ENCODE peak calls at places on chromosomes 6 and 20, in five cellular contexts. One of them, this sample, is unnamed. For H3K4me1, the result is how much of the 10 kb centered on the place peaks cover.

GRCh38 chr20:21529863-21530262 is 16.0 kb upstream of the NKX2-2 start:
- DNase-seq in colonic mucosa: no peak
- DNase-seq in HCT116: peak
- DNase-seq in naive thymus-derived CD4-positive, alpha-beta T cell: no peak
- DNase-seq in body of pancreas: no peak
- DNase-seq in this sample: no peak

GRCh38 chr6:79586548-79586947 is 44.6 kb upstream of the SH3BGRL2 start:
- DNase-seq in colonic mucosa: no peak
- DNase-seq in HCT116: peak
- DNase-seq in naive thymus-derived CD4-positive, alpha-beta T cell: no peak
- DNase-seq in body of pancreas: no peak
- DNase-seq in this sample: no peak

GRCh38 chr20:58349586-58349985 is 39.4 kb upstream of the VAPB start:
- DNase-seq in colonic mucosa: no peak
- DNase-seq in HCT116: no peak
- DNase-seq in naive thymus-derived CD4-positive, alpha-beta T cell: no peak
- DNase-seq in body of pancreas: no peak
- DNase-seq in this sample: no peak

GRCh38 chr6:43809417-43810305 is 39.6 kb downstream of the VEGFA start:
- DNase-seq in colonic mucosa: peak
- DNase-seq in HCT116: no peak
- DNase-seq in naive thymus-derived CD4-positive, alpha-beta T cell: no peak
- DNase-seq in body of pancreas: no peak
- DNase-seq in this sample: no peak

GRCh38 chr6:1667012-1667804 is 57.5 kb downstream of the FOXC1 start:
- DNase-seq in colonic mucosa: no peak
- DNase-seq in HCT116: no peak
- DNase-seq in naive thymus-derived CD4-positive, alpha-beta T cell: no peak
- DNase-seq in body of pancreas: no peak
- DNase-seq in this sample: no peak

GRCh38 chr6:129889580-129889979 is 28.5 kb upstream of the TMEM244 start:
- DNase-seq in colonic mucosa: no peak
- DNase-seq in HCT116: no peak
- DNase-seq in naive thymus-derived CD4-positive, alpha-beta T cell: no peak
- DNase-seq in body of pancreas: no peak
- DNase-seq in this sample: no peak

GRCh38 chr6:105757512-105758200 is 328.5 kb upstream of the PRDM1 start:
- DNase-seq in colonic mucosa: no peak
- DNase-seq in HCT116: no peak
- DNase-seq in naive thymus-derived CD4-positive, alpha-beta T cell: no peak
- DNase-seq in body of pancreas: no peak
- DNase-seq in this sample: no peak

GRCh38 chr20:49361872-49362663 is 84.2 kb upstream of the ZNFX1 start:
- DNase-seq in colonic mucosa: no peak
- DNase-seq in HCT116: no peak
- DNase-seq in naive thymus-derived CD4-positive, alpha-beta T cell: no peak
- DNase-seq in body of pancreas: no peak
- DNase-seq in this sample: no peak

GRCh38 chr20:53934421-53935352 is 135.7 kb downstream of the BCAS1 start:
- DNase-seq in colonic mucosa: no peak
- DNase-seq in HCT116: no peak
- DNase-seq in naive thymus-derived CD4-positive, alpha-beta T cell: no peak
- DNase-seq in body of pancreas: no peak
- DNase-seq in this sample: no peak

GRCh38 chr6:74551896-74552295 is 654.0 kb downstream of the COL12A1 start:
- DNase-seq in colonic mucosa: no peak
- DNase-seq in HCT116: no peak
- DNase-seq in naive thymus-derived CD4-positive, alpha-beta T cell: no peak
- DNase-seq in body of pancreas: no peak
- DNase-seq in this sample: no peak

GRCh38 chr6:38177885-38178583 is 358.5 kb downstream of the ZFAND3 start:
- DNase-seq in colonic mucosa: no peak
- DNase-seq in HCT116: no peak
- DNase-seq in naive thymus-derived CD4-positive, alpha-beta T cell: no peak
- DNase-seq in body of pancreas: no peak
- DNase-seq in this sample: no peak

GRCh38 chr6:16511048-16511660 is 250.1 kb downstream of the ATXN1 start:
- DNase-seq in colonic mucosa: no peak
- DNase-seq in HCT116: no peak
- DNase-seq in naive thymus-derived CD4-positive, alpha-beta T cell: no peak
- DNase-seq in body of pancreas: no peak
- DNase-seq in this sample: no peak

GRCh38 chr20:9298906-9299305 is 215.5 kb upstream of the LAMP5 start:
- DNase-seq in colonic mucosa: no peak
- DNase-seq in HCT116: no peak
- DNase-seq in naive thymus-derived CD4-positive, alpha-beta T cell: no peak
- DNase-seq in body of pancreas: no peak
- DNase-seq in this sample: no peak

GRCh38 chr20:24781061-24781980 is 167.7 kb upstream of the CST7 start:
- DNase-seq in colonic mucosa: no peak
- DNase-seq in HCT116: no peak
- DNase-seq in naive thymus-derived CD4-positive, alpha-beta T cell: no peak
- DNase-seq in body of pancreas: peak
- DNase-seq in this sample: no peak

GRCh38 chr6:85364354-85364753 is 85.5 kb upstream of the NT5E start:
- DNase-seq in colonic mucosa: no peak
- DNase-seq in HCT116: peak
- DNase-seq in naive thymus-derived CD4-positive, alpha-beta T cell: no peak
- DNase-seq in body of pancreas: no peak
- DNase-seq in this sample: no peak

GRCh38 chr6:161226005-161226964 is 47.6 kb downstream of the AGPAT4 start:
- DNase-seq in colonic mucosa: no peak
- DNase-seq in HCT116: no peak
- DNase-seq in naive thymus-derived CD4-positive, alpha-beta T cell: no peak
- DNase-seq in body of pancreas: no peak
- DNase-seq in this sample: no peak

GRCh38 chr6:43972915-43973304 is 154.3 kb downstream of the MRPL14 start:
- DNase-seq in colonic mucosa: peak
- DNase-seq in HCT116: no peak
- DNase-seq in naive thymus-derived CD4-positive, alpha-beta T cell: no peak
- DNase-seq in body of pancreas: peak
- DNase-seq in this sample: no peak

GRCh38 chr6:2514965-2515543 is 235.7 kb downstream of the MYLK4 start:
- DNase-seq in colonic mucosa: peak
- DNase-seq in HCT116: no peak
- DNase-seq in naive thymus-derived CD4-positive, alpha-beta T cell: no peak
- DNase-seq in body of pancreas: no peak
- DNase-seq in this sample: no peak

GRCh38 chr6:3458706-3459421 is 2.0 kb upstream of the SLC22A23 start:
- DNase-seq in colonic mucosa: no peak
- DNase-seq in HCT116: no peak
- DNase-seq in naive thymus-derived CD4-positive, alpha-beta T cell: no peak
- DNase-seq in body of pancreas: no peak
- DNase-seq in this sample: no peak

GRCh38 chr20:63626424-63627128 is at the start of gene GMEB2:
- DNase-seq in colonic mucosa: peak
- DNase-seq in HCT116: peak
- DNase-seq in naive thymus-derived CD4-positive, alpha-beta T cell: peak
- DNase-seq in body of pancreas: peak
- DNase-seq in this sample: no peak

GRCh38 chr20:14295238-14295637 is 42.2 kb downstream of the FLRT3 start:
- DNase-seq in colonic mucosa: no peak
- DNase-seq in HCT116: no peak
- DNase-seq in naive thymus-derived CD4-positive, alpha-beta T cell: no peak
- DNase-seq in body of pancreas: no peak
- DNase-seq in this sample: no peak

GRCh38 chr20:10093087-10093591 is 58.4 kb downstream of the ANKEF1 start:
- DNase-seq in colonic mucosa: no peak
- DNase-seq in HCT116: no peak
- DNase-seq in naive thymus-derived CD4-positive, alpha-beta T cell: no peak
- DNase-seq in body of pancreas: no peak
- DNase-seq in this sample: no peak

GRCh38 chr6:151216812-151217211 is 23.0 kb upstream of the AKAP12 start:
- DNase-seq in colonic mucosa: no peak
- DNase-seq in HCT116: no peak
- DNase-seq in naive thymus-derived CD4-positive, alpha-beta T cell: no peak
- DNase-seq in body of pancreas: no peak
- DNase-seq in this sample: no peak

GRCh38 chr6:141212296-141212695 is 920.4 kb upstream of the GJE1 start:
- DNase-seq in colonic mucosa: no peak
- DNase-seq in HCT116: peak
- DNase-seq in naive thymus-derived CD4-positive, alpha-beta T cell: no peak
- DNase-seq in body of pancreas: no peak
- DNase-seq in this sample: no peak

GRCh38 chr6:24064832-24065231 is 61.2 kb upstream of the NRSN1 start:
- DNase-seq in colonic mucosa: no peak
- DNase-seq in HCT116: no peak
- DNase-seq in naive thymus-derived CD4-positive, alpha-beta T cell: no peak
- DNase-seq in body of pancreas: no peak
- DNase-seq in this sample: no peak

GRCh38 chr20:24357169-24357568 is 112.3 kb upstream of the SYNDIG1 start:
- DNase-seq in colonic mucosa: no peak
- DNase-seq in HCT116: no peak
- DNase-seq in naive thymus-derived CD4-positive, alpha-beta T cell: no peak
- DNase-seq in body of pancreas: no peak
- DNase-seq in this sample: no peak

GRCh38 chr20:1965520-1966278 is 28.2 kb downstream of the PDYN start:
- DNase-seq in colonic mucosa: peak
- DNase-seq in HCT116: peak
- DNase-seq in naive thymus-derived CD4-positive, alpha-beta T cell: peak
- DNase-seq in body of pancreas: peak
- DNase-seq in this sample: peak

GRCh38 chr6:106084973-106085686 is 1.0 kb upstream of the PRDM1 start:
- DNase-seq in colonic mucosa: no peak
- DNase-seq in HCT116: no peak
- DNase-seq in naive thymus-derived CD4-positive, alpha-beta T cell: no peak
- DNase-seq in body of pancreas: no peak
- DNase-seq in this sample: no peak

GRCh38 chr6:132391391-132392291 is 9.6 kb downstream of the MOXD1 start:
- DNase-seq in colonic mucosa: peak
- DNase-seq in HCT116: no peak
- DNase-seq in naive thymus-derived CD4-positive, alpha-beta T cell: no peak
- DNase-seq in body of pancreas: peak
- DNase-seq in this sample: no peak

GRCh38 chr6:52285174-52286068 is 879 bp upstream of the MCM3 start:
- DNase-seq in colonic mucosa: no peak
- DNase-seq in HCT116: no peak
- DNase-seq in naive thymus-derived CD4-positive, alpha-beta T cell: peak
- DNase-seq in body of pancreas: no peak
- DNase-seq in this sample: no peak

GRCh38 chr20:24819331-24819965 is 129.6 kb upstream of the CST7 start:
- DNase-seq in colonic mucosa: no peak
- DNase-seq in HCT116: no peak
- DNase-seq in naive thymus-derived CD4-positive, alpha-beta T cell: no peak
- DNase-seq in body of pancreas: no peak
- DNase-seq in this sample: no peak

DNA sequence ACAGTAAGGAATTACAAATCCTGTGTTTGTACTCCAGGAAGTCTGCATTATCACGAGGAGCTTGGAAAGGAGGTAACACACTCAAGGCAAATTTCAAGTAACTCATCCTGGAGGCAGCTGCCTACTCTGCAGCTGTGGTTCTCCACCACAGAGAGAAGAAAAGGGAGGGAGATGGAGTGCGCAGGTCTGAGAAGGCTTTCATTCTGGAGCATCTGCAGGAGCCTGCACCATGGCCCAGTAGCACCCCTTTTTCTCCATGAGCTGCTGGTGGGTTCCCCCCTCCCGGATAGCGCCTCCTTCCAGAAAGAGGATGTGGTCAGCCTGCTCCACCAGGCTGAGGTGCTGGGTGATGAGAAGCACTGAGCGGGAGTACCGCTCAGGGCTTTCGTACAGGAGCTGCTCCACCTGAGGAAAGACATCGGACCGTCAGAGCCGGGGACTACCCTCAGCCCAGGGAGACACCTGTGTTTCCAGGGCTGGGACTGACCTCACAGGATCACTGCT is 1.6 kb upstream of the PSMB8 start:
- DNase-seq in colonic mucosa: no peak
- DNase-seq in HCT116: no peak
- DNase-seq in naive thymus-derived CD4-positive, alpha-beta T cell: peak
- DNase-seq in body of pancreas: no peak
- DNase-seq in this sample: peak
- H3K4me1 ChIP-seq in colonic mucosa: under half
- H3K4me1 ChIP-seq in HCT116: under half
- H3K4me1 ChIP-seq in naive thymus-derived CD4-positive, alpha-beta T cell: half or more
- H3K4me1 ChIP-seq in body of pancreas: under half
- H3K4me1 ChIP-seq in this sample: half or more

DNA sequence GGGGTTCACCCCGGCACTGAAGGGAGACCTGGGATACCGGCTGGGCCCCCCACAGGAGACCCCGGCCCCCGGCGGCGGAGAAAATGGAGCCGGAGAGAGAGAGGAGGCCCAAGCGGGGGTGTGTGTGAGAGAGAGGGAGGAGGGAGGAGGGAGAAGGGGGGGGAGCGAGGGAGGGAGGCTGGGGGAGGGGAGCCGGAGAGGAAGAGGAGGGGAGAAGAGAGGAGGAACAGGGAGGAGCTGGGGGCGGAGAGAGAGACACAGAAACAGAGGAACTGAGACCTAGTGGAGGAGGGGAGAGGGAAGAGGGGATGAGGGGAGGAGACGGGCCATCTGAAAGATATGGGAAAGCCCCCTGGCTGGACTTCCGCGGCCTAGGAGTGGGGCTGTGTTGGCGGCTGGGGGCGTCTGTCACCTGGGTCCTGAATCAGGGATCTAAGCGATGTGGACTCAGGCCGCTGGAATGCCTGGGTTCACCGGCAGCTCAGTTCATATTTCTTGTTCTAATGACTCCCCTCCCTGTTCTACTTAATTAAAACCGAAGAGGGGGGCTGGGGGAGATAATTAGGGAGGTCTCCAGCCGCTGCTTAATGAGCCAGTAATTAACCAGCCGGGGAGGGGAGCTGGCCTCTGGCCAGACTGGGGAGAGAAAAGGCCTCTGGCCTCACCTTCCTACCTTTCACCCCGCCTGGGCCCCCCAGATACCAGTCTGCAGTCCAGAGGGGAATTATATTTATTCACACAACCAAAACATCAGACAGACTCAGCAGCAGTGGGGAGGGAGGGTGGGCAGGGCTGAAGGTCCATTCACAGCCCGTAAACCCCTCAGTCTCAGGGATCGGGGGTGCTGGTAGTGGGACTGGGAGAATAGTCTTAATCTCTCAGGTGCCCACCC is at the start of gene PBX2:
- DNase-seq in colonic mucosa: peak
- DNase-seq in HCT116: peak
- DNase-seq in naive thymus-derived CD4-positive, alpha-beta T cell: peak
- DNase-seq in body of pancreas: peak
- DNase-seq in this sample: peak
- H3K4me1 ChIP-seq in colonic mucosa: under half
- H3K4me1 ChIP-seq in HCT116: under half
- H3K4me1 ChIP-seq in naive thymus-derived CD4-positive, alpha-beta T cell: under half
- H3K4me1 ChIP-seq in body of pancreas: under half
- H3K4me1 ChIP-seq in this sample: half or more

DNA sequence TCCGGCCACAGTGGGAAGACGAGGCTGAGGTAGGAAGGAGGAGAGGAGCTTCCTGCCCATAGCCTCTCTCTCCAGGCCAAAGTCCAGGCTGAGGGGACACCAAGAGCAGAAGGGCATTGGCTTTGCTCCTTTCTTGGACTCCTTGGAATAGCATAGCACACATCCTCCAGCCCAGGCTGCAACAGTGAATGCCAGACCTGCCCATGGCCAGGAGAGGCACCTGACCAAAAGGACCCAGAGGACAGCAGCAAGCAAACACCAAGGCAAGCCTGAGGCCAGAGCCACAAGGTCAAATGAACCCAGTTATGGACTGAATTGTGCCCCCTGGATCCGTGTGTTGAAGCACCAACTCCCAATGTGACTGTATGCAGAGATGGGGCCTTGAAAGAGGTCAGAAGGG is 126.7 kb upstream of the NXT1 start:
- DNase-seq in colonic mucosa: no peak
- DNase-seq in HCT116: no peak
- DNase-seq in naive thymus-derived CD4-positive, alpha-beta T cell: no peak
- DNase-seq in body of pancreas: no peak
- DNase-seq in this sample: no peak
- H3K4me1 ChIP-seq in colonic mucosa: under half
- H3K4me1 ChIP-seq in HCT116: under half
- H3K4me1 ChIP-seq in naive thymus-derived CD4-positive, alpha-beta T cell: under half
- H3K4me1 ChIP-seq in body of pancreas: under half
- H3K4me1 ChIP-seq in this sample: under half

GRCh38 chr6:34344314-34344713 is 48.2 kb downstream of the NUDT3 start:
- DNase-seq in colonic mucosa: no peak
- DNase-seq in HCT116: no peak
- DNase-seq in naive thymus-derived CD4-positive, alpha-beta T cell: no peak
- DNase-seq in body of pancreas: no peak
- DNase-seq in this sample: no peak
- H3K4me1 ChIP-seq in colonic mucosa: under half
- H3K4me1 ChIP-seq in HCT116: under half
- H3K4me1 ChIP-seq in naive thymus-derived CD4-positive, alpha-beta T cell: under half
- H3K4me1 ChIP-seq in body of pancreas: under half
- H3K4me1 ChIP-seq in this sample: under half